ENCODE peak calls at places on chromosomes 3 and 15, in eight cellular contexts. P, U, M, I, J, N, H and Y are unnamed samples.

GRCh38 chr3:129413687-129414506 is 14.5 kb downstream of the EFCAB12 start:
- DNase-seq in P (peak), U (peak), M (no peak), I (no peak), J (peak), N (peak), H (no peak), Y (peak)

GRCh38 chr3:184262166-184262926 is 993 bp upstream of the CAMK2N2 start:
- DNase-seq in P (no peak), U (no peak), M (no peak), I (no peak), J (no peak), N (no peak), H (no peak), Y (no peak)

GRCh38 chr3:133137042-133137393 is 98.8 kb downstream of the TMEM108 start:
- DNase-seq in P (no peak), U (no peak), M (no peak), I (no peak), J (no peak), N (no peak), H (no peak), Y (no peak)

GRCh38 chr15:88057836-88058235 is 198.7 kb downstream of the NTRK3 start:
- DNase-seq in P (no peak), U (no peak), M (no peak), I (no peak), J (no peak), N (peak), H (no peak), Y (no peak)

GRCh38 chr15:81050806-81051205 is 50.1 kb downstream of the TLNRD1 start:
- DNase-seq in P (no peak), U (no peak), M (no peak), I (no peak), J (no peak), N (no peak), H (no peak), Y (no peak)

GRCh38 chr3:125633767-125634166 is 38.5 kb upstream of the OSBPL11 start:
- DNase-seq in P (no peak), U (no peak), M (no peak), I (no peak), J (no peak), N (no peak), H (no peak), Y (no peak)

GRCh38 chr3:74883690-74884089 is 269.2 kb upstream of the CNTN3 start:
- DNase-seq in P (no peak), U (peak), M (no peak), I (no peak), J (no peak), N (no peak), H (no peak), Y (no peak)

GRCh38 chr15:57302640-57303257 is 73.6 kb upstream of the CGNL1 start:
- DNase-seq in P (no peak), U (no peak), M (no peak), I (no peak), J (no peak), N (no peak), H (no peak), Y (no peak)

GRCh38 chr3:123349566-123350450 is 99.1 kb downstream of the ADCY5 start:
- DNase-seq in P (no peak), U (no peak), M (no peak), I (no peak), J (no peak), N (no peak), H (no peak), Y (no peak)

GRCh38 chr3:55203006-55203405 is 275.1 kb upstream of the LRTM1 start:
- DNase-seq in P (no peak), U (peak), M (no peak), I (no peak), J (peak), N (peak), H (no peak), Y (peak)

GRCh38 chr3:179321585-179322322 is 1.1 kb upstream of the ZNF639 start:
- DNase-seq in P (no peak), U (peak), M (no peak), I (no peak), J (peak), N (peak), H (no peak), Y (peak)

GRCh38 chr3:194245975-194246561 is 105.1 kb downstream of the CPN2 start:
- DNase-seq in P (no peak), U (no peak), M (no peak), I (no peak), J (no peak), N (no peak), H (no peak), Y (no peak)

GRCh38 chr3:124802702-124803101 is 72.5 kb downstream of the UMPS start:
- DNase-seq in P (no peak), U (no peak), M (no peak), I (no peak), J (no peak), N (no peak), H (no peak), Y (no peak)

GRCh38 chr15:68682906-68683490 is 104.2 kb downstream of the CORO2B start:
- DNase-seq in P (no peak), U (no peak), M (no peak), I (no peak), J (no peak), N (no peak), H (no peak), Y (no peak)

GRCh38 chr3:36477655-36478054 is 97.4 kb downstream of the STAC start:
- DNase-seq in P (no peak), U (peak), M (no peak), I (no peak), J (no peak), N (peak), H (no peak), Y (no peak)